ENCODE peak calls at places on chromosomes 12 and 14, in six cellular contexts. U, T, C, Q, A and I are unnamed samples.

GRCh38 chr14:68911594-68912227 is 67.4 kb downstream of the ACTN1 start:
- DNase-seq in U (peak), T (peak), C (peak), Q (peak), A (peak), I (peak)

GRCh38 chr14:62269204-62269603 is 507.0 kb downstream of the SNAPC1 start:
- DNase-seq in U (no peak), T (no peak), C (no peak), Q (no peak), A (peak), I (no peak)

GRCh38 chr12:124551268-124552144 is 15.9 kb downstream of the NCOR2 start:
- DNase-seq in U (peak), T (peak), C (peak), Q (peak), A (peak), I (no peak)

GRCh38 chr12:131091413-131091975 is 137.8 kb downstream of the ADGRD1 start:
- DNase-seq in U (no peak), T (no peak), C (no peak), Q (no peak), A (no peak), I (no peak)

GRCh38 chr12:92134638-92135274 is 10.9 kb downstream of the BTG1 start:
- DNase-seq in U (no peak), T (peak), C (no peak), Q (no peak), A (peak), I (no peak)

GRCh38 chr14:51014086-51014485 is 69.8 kb upstream of the PYGL start:
- DNase-seq in U (peak), T (peak), C (no peak), Q (no peak), A (peak), I (no peak)

GRCh38 chr14:103380719-103381377 is 4.4 kb upstream of the MARK3 start:
- DNase-seq in U (no peak), T (no peak), C (no peak), Q (no peak), A (peak), I (no peak)

GRCh38 chr14:102086972-102087761 is at the start of gene HSP90AA1:
- DNase-seq in U (peak), T (peak), C (peak), Q (peak), A (peak), I (no peak)

GRCh38 chr12:79935624-79936040 is 735 bp upstream of the PPP1R12A start:
- DNase-seq in U (peak), T (peak), C (no peak), Q (no peak), A (peak), I (no peak)

GRCh38 chr12:9615420-9616135 is 7.9 kb upstream of the KLRB1 start:
- DNase-seq in U (no peak), T (no peak), C (no peak), Q (no peak), A (no peak), I (no peak)

GRCh38 chr12:46492471-46493351 is 120.1 kb upstream of the SLC38A2 start:
- DNase-seq in U (no peak), T (no peak), C (no peak), Q (no peak), A (peak), I (peak)

GRCh38 chr14:88189040-88189839 is 133.8 kb downstream of the KCNK10 start:
- DNase-seq in U (peak), T (peak), C (no peak), Q (peak), A (peak), I (peak)

GRCh38 chr12:113130457-113131135 is 5.0 kb downstream of the RASAL1 start:
- DNase-seq in U (no peak), T (no peak), C (peak), Q (no peak), A (peak), I (no peak)

GRCh38 chr12:59651230-59651920 is 55.5 kb downstream of the SLC16A7 start:
- DNase-seq in U (no peak), T (no peak), C (no peak), Q (no peak), A (peak), I (no peak)

GRCh38 chr14:63737582-63738006 is 9.7 kb upstream of the SGPP1 start:
- DNase-seq in U (no peak), T (no peak), C (no peak), Q (no peak), A (no peak), I (no peak)

GRCh38 chr12:292186-292585 is 29.6 kb upstream of the SLC6A13 start:
- DNase-seq in U (no peak), T (no peak), C (no peak), Q (no peak), A (peak), I (no peak)

GRCh38 chr14:93073366-93073722 is 42.4 kb downstream of the ITPK1 start:
- DNase-seq in U (no peak), T (no peak), C (no peak), Q (no peak), A (no peak), I (no peak)
- TF ChIP-seq CTCF in U (no peak), T (no peak), C (no peak), Q (no peak), A (no peak), I (no peak)

GRCh38 chr12:22255097-22255496 is 79.4 kb downstream of the ST8SIA1 start:
- DNase-seq in U (no peak), T (no peak), C (no peak), Q (no peak), A (peak), I (no peak)
- H3K4me3 ChIP-seq in U (no peak), T (no peak), C (no peak), Q (no peak), A (no peak), I (no peak)

GRCh38 chr12:61348871-61349270 is 911.3 kb upstream of the USP15 start:
- DNase-seq in U (no peak), T (no peak), C (no peak), Q (no peak), A (no peak), I (no peak)
- TF ChIP-seq CTCF in U (no peak), T (no peak), C (no peak), Q (no peak), A (no peak), I (no peak)

GRCh38 chr14:75293920-75294648 is 15.5 kb downstream of the FOS start:
- DNase-seq in U (peak), T (peak), C (peak), Q (peak), A (peak), I (peak)

GRCh38 chr14:75297417-75298040 is 18.9 kb downstream of the FOS start:
- DNase-seq in U (no peak), T (no peak), C (no peak), Q (no peak), A (no peak), I (no peak)

GRCh38 chr14:75295061-75295461 is 16.4 kb downstream of the FOS start:
- DNase-seq in U (peak), T (peak), C (peak), Q (peak), A (peak), I (no peak)

GRCh38 chr14:75294649-75295033 is 16.0 kb downstream of the FOS start:
- DNase-seq in U (no peak), T (peak), C (no peak), Q (no peak), A (no peak), I (no peak)

DNA sequence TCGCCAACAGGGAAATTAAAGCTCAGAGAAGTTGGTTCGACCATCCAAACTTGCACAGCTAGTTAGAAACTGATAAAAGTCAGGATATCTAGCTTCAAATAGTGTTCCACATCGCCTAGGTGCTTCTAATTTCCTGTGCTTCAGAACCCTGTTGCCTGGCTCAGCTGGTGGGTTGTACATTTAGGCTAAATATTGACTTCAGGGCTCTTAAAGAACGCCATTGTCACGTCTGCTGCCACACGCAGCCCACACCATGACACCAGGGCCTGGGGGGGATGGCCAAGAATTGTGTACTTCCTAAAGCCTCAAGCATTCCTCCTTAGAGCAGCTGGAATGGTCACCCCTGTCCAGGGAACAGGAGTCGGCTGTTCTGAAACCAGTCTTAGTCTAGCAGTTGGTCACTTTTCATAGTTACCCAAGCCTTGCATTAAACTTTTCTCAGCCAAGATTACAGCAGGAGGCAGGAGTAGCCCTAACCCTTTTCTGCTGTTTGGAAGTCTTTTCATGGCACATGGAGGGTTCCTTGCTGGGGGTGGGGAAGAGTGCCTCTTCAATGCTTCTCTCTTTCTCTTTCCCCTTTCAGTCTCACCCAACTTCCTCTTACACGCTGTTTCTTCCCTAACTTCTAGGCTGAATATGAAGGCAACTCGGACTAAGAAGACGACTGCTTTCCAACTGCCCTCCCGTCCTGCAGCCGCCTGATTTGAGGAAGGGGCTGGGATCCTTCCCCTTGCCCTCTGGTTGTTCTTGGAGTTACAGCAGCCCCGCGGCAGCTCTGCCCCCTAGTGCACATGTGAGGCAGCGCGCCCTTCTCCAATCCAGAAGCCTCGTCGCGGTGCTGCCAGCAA is 17.1 kb downstream of the FOS start:
- DNase-seq in U (peak), T (peak), C (peak), Q (peak), A (peak), I (no peak)
- H3K4me3 ChIP-seq in U (no peak), T (peak), C (peak), Q (peak), A (peak), I (no peak)

GRCh38 chr12:58443273-58443980 is 476.9 kb downstream of the LRIG3 start:
- DNase-seq in U (no peak), T (peak), C (no peak), Q (no peak), A (peak), I (no peak)
- TF ChIP-seq CTCF in U (no peak), T (peak), C (no peak), Q (no peak), A (peak), I (peak)

GRCh38 chr14:24335461-24336146 is 733 bp upstream of the ADCY4 start:
- DNase-seq in U (no peak), T (no peak), C (no peak), Q (no peak), A (no peak), I (no peak)
- H3K4me3 ChIP-seq in U (no peak), T (no peak), C (no peak), Q (no peak), A (no peak), I (no peak)

GRCh38 chr14:37592288-37593274 is 2.5 kb downstream of the FOXA1 start:
- DNase-seq in U (no peak), T (no peak), C (no peak), Q (no peak), A (peak), I (no peak)
- TF ChIP-seq CTCF in U (no peak), T (no peak), C (no peak), Q (no peak), A (no peak), I (no peak)

GRCh38 chr14:73887704-73888459 is 1.2 kb downstream of the ZNF410 start:
- DNase-seq in U (no peak), T (no peak), C (no peak), Q (no peak), A (peak), I (no peak)

GRCh38 chr14:73888971-73889370 is 2.3 kb downstream of the ZNF410 start:
- DNase-seq in U (no peak), T (no peak), C (no peak), Q (no peak), A (peak), I (no peak)

GRCh38 chr14:73886449-73887115 is at the start of gene ZNF410:
- DNase-seq in U (peak), T (peak), C (peak), Q (peak), A (peak), I (peak)

GRCh38 chr14:73887116-73887490 is 444 bp downstream of the ZNF410 start:
- DNase-seq in U (peak), T (no peak), C (no peak), Q (no peak), A (no peak), I (no peak)

DNA sequence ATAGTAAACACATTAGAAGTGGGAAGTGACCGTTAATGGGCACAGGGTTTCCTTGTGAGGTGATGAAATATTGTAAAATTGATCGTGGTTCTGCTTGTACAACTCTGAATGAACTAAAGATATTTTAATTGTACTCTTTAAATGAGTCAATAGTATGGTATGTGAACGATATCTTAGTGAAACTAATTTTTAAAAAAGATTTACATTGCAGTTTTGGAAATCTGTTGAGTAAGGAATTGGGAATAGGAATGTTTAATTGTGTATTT is 1.7 kb downstream of the ZNF410 start:
- DNase-seq in U (no peak), T (no peak), C (no peak), Q (no peak), A (peak), I (no peak)
- H3K4me3 ChIP-seq in U (no peak), T (peak), C (no peak), Q (no peak), A (peak), I (peak)

GRCh38 chr14:60561845-60562746 is 53.1 kb downstream of the SIX6 start:
- DNase-seq in U (no peak), T (peak), C (no peak), Q (peak), A (peak), I (peak)
- TF ChIP-seq CTCF in U (no peak), T (peak), C (no peak), Q (no peak), A (peak), I (peak)

GRCh38 chr12:76866726-76867125 is 12.1 kb downstream of the CSRP2 start:
- DNase-seq in U (no peak), T (no peak), C (no peak), Q (no peak), A (no peak), I (no peak)
- H3K4me3 ChIP-seq in U (no peak), T (no peak), C (no peak), Q (no peak), A (no peak), I (no peak)